ENCODE peak calls at places on chromosomes 2 and 18, in six cellular contexts. W, A, O, N, Q and C are unnamed samples.

GRCh38 chr2:9150906-9151305 is 55.7 kb upstream of the ASAP2 start:
- DNase-seq in N (no peak), O (no peak), A (no peak), W (no peak), Q (no peak), C (no peak)

GRCh38 chr2:74863802-74864248 is 29.9 kb downstream of the HK2 start:
- DNase-seq in W (no peak), Q (no peak), A (no peak), O (no peak), N (no peak), C (no peak)

GRCh38 chr2:157986761-157987160 is 110.6 kb upstream of the ACVR1 start:
- DNase-seq in Q (no peak), N (no peak), O (no peak), W (no peak), A (no peak), C (no peak)

GRCh38 chr2:96354492-96354891 is 18.9 kb downstream of the NCAPH start:
- DNase-seq in N (no peak), Q (no peak), W (no peak), A (no peak), O (no peak), C (no peak)

GRCh38 chr18:79465392-79465991 is 69.8 kb downstream of the NFATC1 start:
- DNase-seq in N (no peak), W (no peak), Q (no peak), A (no peak), O (no peak), C (no peak)

GRCh38 chr2:216139884-216140283 is 30.7 kb downstream of the XRCC5 start:
- DNase-seq in Q (no peak), A (no peak), N (peak), W (no peak), O (no peak), C (no peak)

GRCh38 chr18:29644276-29644675 is 1398.3 kb downstream of the DSC3 start:
- DNase-seq in A (no peak), N (no peak), Q (peak), O (no peak), W (no peak), C (no peak)

GRCh38 chr18:43574974-43575373 is 297.7 kb upstream of the SYT4 start:
- DNase-seq in O (no peak), A (no peak), N (no peak), W (no peak), Q (no peak), C (no peak)

GRCh38 chr2:11681722-11682589 is 12.0 kb upstream of the NTSR2 start:
- DNase-seq in N (peak), Q (no peak), O (no peak), A (no peak), W (peak), C (no peak)

GRCh38 chr2:142190805-142191204 is 60.0 kb upstream of the LRP1B start:
- DNase-seq in Q (peak), O (no peak), W (no peak), A (no peak), N (no peak), C (no peak)

GRCh38 chr2:189116059-189116458 is 63.5 kb downstream of the COL5A2 start:
- DNase-seq in A (no peak), O (no peak), Q (peak), W (no peak), N (no peak), C (no peak)

GRCh38 chr2:163155279-163155883 is 316.8 kb upstream of the KCNH7 start:
- DNase-seq in W (no peak), O (no peak), N (peak), Q (peak), A (no peak), C (no peak)

GRCh38 chr2:238743243-238744068 is 104.4 kb upstream of the TWIST2 start:
- DNase-seq in O (no peak), A (no peak), Q (peak), N (no peak), W (no peak), C (no peak)

GRCh38 chr2:105893011-105893995 is 148.6 kb downstream of the NCK2 start:
- DNase-seq in W (no peak), N (no peak), Q (no peak), A (no peak), O (no peak), C (no peak)

GRCh38 chr2:124264496-124265160 is 239.5 kb downstream of the CNTNAP5 start:
- DNase-seq in N (no peak), O (no peak), W (no peak), Q (peak), A (no peak), C (no peak)

GRCh38 chr2:86622878-86623548 is 652 bp downstream of the RNF103 start:
- DNase-seq in N (peak), W (peak), A (peak), O (no peak), Q (no peak), C (peak)

GRCh38 chr18:69528439-69528838 is 127.8 kb downstream of the DOK6 start:
- DNase-seq in N (no peak), W (no peak), O (no peak), Q (peak), A (no peak), C (no peak)

GRCh38 chr2:15189236-15189635 is 371.9 kb downstream of the NBAS start:
- DNase-seq in A (no peak), O (no peak), W (no peak), Q (no peak), N (no peak), C (no peak)

DNA sequence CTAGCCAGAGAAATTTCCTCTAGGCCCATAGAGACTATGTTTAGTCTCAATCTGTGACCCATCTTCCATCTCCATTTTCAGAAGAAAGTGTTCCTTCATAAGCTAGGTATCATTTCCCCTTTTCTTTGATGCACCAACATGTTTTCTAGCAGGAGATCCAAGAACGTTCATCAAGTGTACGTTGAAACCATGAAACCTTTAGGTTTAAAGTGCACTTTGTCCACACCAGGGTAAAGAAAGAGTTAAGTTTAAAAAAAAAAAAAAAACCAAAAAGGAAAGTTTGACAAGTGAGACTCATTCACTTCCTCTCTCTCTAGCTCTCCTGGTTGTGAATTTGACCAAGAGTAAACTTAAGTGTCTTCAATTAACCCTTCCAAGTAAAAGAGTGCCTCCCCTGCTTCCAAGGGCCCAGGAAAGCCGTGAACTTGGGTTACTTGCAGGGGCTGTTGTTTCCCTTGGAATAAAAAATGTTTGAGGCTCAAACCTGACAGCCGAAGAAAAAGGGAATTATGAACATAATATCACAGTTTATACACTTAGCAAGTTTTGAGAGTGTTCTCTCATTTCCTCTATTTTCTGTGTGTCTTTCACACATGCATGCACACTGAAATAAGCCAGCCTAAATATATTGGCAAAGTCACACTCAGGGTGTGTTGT is 56.7 kb downstream of the LBH start:
- DNase-seq in Q (no peak), O (no peak), A (no peak), N (no peak), W (no peak), C (no peak)
- H3K27ac ChIP-seq in Q (no peak), O (no peak), A (no peak), N (peak), W (no peak), C (no peak)

GRCh38 chr2:235852528-235852920 is 315.7 kb downstream of the GBX2 start:
- DNase-seq in O (no peak), N (no peak), A (no peak), W (no peak), Q (no peak), C (no peak)
- H3K27ac ChIP-seq in O (no peak), N (no peak), A (no peak), W (no peak), Q (no peak), C (no peak)

GRCh38 chr2:128374001-128374710 is 55.5 kb upstream of the HS6ST1 start:
- DNase-seq in A (no peak), O (peak), N (no peak), W (no peak), Q (peak), C (peak)
- H3K27ac ChIP-seq in A (no peak), O (peak), N (no peak), W (no peak), Q (no peak), C (no peak)

GRCh38 chr2:3895021-3895420 is 191.6 kb downstream of the DCDC2C start:
- DNase-seq in Q (no peak), O (no peak), N (no peak), A (no peak), W (no peak), C (no peak)
- H3K27ac ChIP-seq in Q (no peak), O (no peak), N (no peak), A (no peak), W (no peak), C (no peak)